ENCODE peak calls at places on chromosome 18, in ten cellular contexts. R is psoas muscle, I is cardiac muscle cell, M is tibial nerve, O is GM23338, C is sigmoid colon, U is kidney, F is heart left ventricle, G is adrenal gland, A is fibroblast of lung. E is an unnamed sample.
A peak's percentile ranks its signal among the peaks of the same experiment; 100 is the strongest.

GRCh38 chr18:5982332-5982731 is 87.0 kb upstream of the TMEM200C start:
- DNase-seq in C (no peak), F (no peak), R (no peak), M (no peak), A (no peak), U (no peak), G (no peak), I (no peak), O (no peak), E (no peak)

GRCh38 chr18:44409071-44409470 is 271.6 kb upstream of the SETBP1 start:
- DNase-seq in R (no peak), I (no peak), U (no peak), G (no peak), A (no peak), F (no peak), M (no peak), C (no peak), O (no peak), E (no peak)

GRCh38 chr18:79955302-79956075 is 4.0 kb upstream of the SLC66A2 start:
- DNase-seq in G (no peak), M (no peak), C (peak; percentile 53), O (no peak), U (no peak), A (no peak), I (no peak), R (no peak), F (no peak), E (no peak)

GRCh38 chr18:12376034-12376717 is 851 bp downstream of the AFG3L2 start:
- DNase-seq in A (peak; percentile 18), M (no peak), O (peak; percentile 34), R (no peak), C (peak; percentile 69), G (peak; percentile 69), F (peak; percentile 48), I (peak; percentile 20), U (peak; percentile 76), E (peak; percentile 44)

GRCh38 chr18:9513971-9514512 is 38.7 kb downstream of the RALBP1 start:
- DNase-seq in G (no peak), R (no peak), F (no peak), M (no peak), O (no peak), A (peak; percentile 39), I (peak; percentile 51), U (no peak), C (no peak), E (no peak)

GRCh38 chr18:11752116-11752911 is 63.2 kb downstream of the GNAL start:
- DNase-seq in G (no peak), O (peak; percentile 75), F (no peak), A (peak; percentile 21), I (peak; percentile 36), R (no peak), C (no peak), M (no peak), U (no peak), E (no peak)

GRCh38 chr18:58235001-58235436 is 191.0 kb downstream of the NEDD4L start:
- DNase-seq in A (no peak), F (no peak), U (no peak), I (no peak), G (no peak), R (no peak), C (no peak), O (no peak), M (no peak), E (no peak)

GRCh38 chr18:47036298-47036874 is 965 bp upstream of the ELOA2 start:
- DNase-seq in R (no peak), I (peak; percentile 27), C (no peak), O (peak; percentile 72), U (no peak), G (peak; percentile 40), M (no peak), A (peak; percentile 42), F (no peak), E (no peak)

GRCh38 chr18:75111673-75112485 is 97.1 kb downstream of the PTGR3 start:
- DNase-seq in A (peak; percentile 13), F (no peak), O (no peak), G (no peak), R (no peak), C (no peak), U (no peak), I (no peak), M (no peak), E (no peak)

GRCh38 chr18:70227438-70227837 is 22.0 kb upstream of the RTTN start:
- DNase-seq in A (no peak), M (no peak), R (no peak), O (no peak), I (no peak), G (no peak), F (no peak), C (no peak), U (no peak), E (no peak)

GRCh38 chr18:49459404-49460171 is 857 bp downstream of the DYM start:
- DNase-seq in O (peak; percentile 50), F (no peak), C (no peak), A (no peak), M (no peak), G (peak; percentile 54), U (no peak), I (peak; percentile 29), R (no peak), E (peak; percentile 35)

GRCh38 chr18:49460958-49461601 is 635 bp upstream of the DYM start:
- DNase-seq in R (no peak), M (no peak), C (no peak), G (no peak), U (no peak), A (no peak), I (peak; percentile 74), F (no peak), O (peak; percentile 24), E (no peak)

GRCh38 chr18:49457616-49458015 is 2.8 kb downstream of the DYM start:
- DNase-seq in R (no peak), I (no peak), M (no peak), O (no peak), A (no peak), G (no peak), C (no peak), F (no peak), U (no peak), E (no peak)

GRCh38 chr18:49464718-49465598 is 4.5 kb upstream of the DYM start:
- DNase-seq in I (peak; percentile 38), F (no peak), A (peak; percentile 43), C (no peak), G (no peak), M (no peak), U (no peak), O (peak; percentile 89), R (no peak), E (no peak)

GRCh38 chr18:49461602-49461977 is 1.1 kb upstream of the DYM start:
- DNase-seq in M (no peak), U (no peak), F (no peak), A (no peak), G (no peak), I (no peak), C (no peak), R (no peak), O (no peak), E (no peak)
- H3K4me1 ChIP-seq in M (peaks cover 34% of the 10 kb centered on the region), U (peaks cover 10% of the 10 kb centered on the region), F (peaks cover 17% of the 10 kb centered on the region), A (peaks cover 7% of the 10 kb centered on the region), G (peaks cover 17% of the 10 kb centered on the region), I (no peaks in the 10 kb centered on the region), C (no peaks in the 10 kb centered on the region), R (peaks cover 10% of the 10 kb centered on the region), O (peaks cover 13% of the 10 kb centered on the region), E (peaks cover 26% of the 10 kb centered on the region)

GRCh38 chr18:27615345-27615844 is 430.3 kb upstream of the CHST9 start:
- DNase-seq in U (no peak), A (no peak), M (no peak), C (no peak), F (no peak), I (no peak), O (no peak), G (no peak), R (no peak), E (no peak)
- TF ChIP-seq CTCF in U (no peak), A (no peak), M (no peak), C (no peak), F (no peak), I (no peak), O (no peak), G (no peak), R (no peak), E (no peak)

DNA sequence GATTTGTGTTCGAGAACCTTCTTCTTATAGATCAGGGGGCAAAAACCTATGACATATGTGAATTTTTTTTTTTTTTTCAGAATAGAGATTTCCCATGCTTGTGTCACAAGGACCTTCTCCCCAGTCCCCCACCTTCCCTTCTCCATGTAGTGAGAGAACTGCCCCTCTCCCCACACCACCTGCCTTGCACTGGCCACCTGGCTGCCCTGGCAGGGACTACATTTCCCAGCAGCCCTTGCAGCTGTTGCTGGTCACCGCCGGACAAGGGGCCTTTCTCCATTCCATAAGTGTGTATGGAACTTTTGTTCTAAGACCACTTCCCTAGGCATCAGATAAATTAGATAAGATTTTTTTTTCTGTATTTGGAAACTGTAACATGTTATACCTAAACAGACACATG is 22.2 kb downstream of the MBP start:
- DNase-seq in M (no peak), O (peak; percentile 25), G (no peak), U (peak; percentile 34), C (no peak), I (no peak), A (no peak), F (no peak), R (peak; percentile 38), E (no peak)
- H3K4me1 ChIP-seq in M (peaks cover 58% of the 10 kb centered on the region), O (peaks cover 12% of the 10 kb centered on the region), G (peaks cover 54% of the 10 kb centered on the region), U (peaks cover 29% of the 10 kb centered on the region), C (no peaks in the 10 kb centered on the region), I (peaks cover 14% of the 10 kb centered on the region), A (peaks cover 18% of the 10 kb centered on the region), F (peaks cover 69% of the 10 kb centered on the region), R (peaks cover 74% of the 10 kb centered on the region), E (peaks cover 42% of the 10 kb centered on the region)

GRCh38 chr18:62564044-62564443 is 41.2 kb downstream of the ZCCHC2 start:
- DNase-seq in C (no peak), U (no peak), I (no peak), G (no peak), R (no peak), M (no peak), A (no peak), F (no peak), O (no peak), E (no peak)

GRCh38 chr18:62571037-62571436 is 48.2 kb downstream of the ZCCHC2 start:
- DNase-seq in A (no peak), O (no peak), G (no peak), U (no peak), R (no peak), F (no peak), C (no peak), M (no peak), I (no peak), E (no peak)

GRCh38 chr18:62569081-62569480 is 46.3 kb downstream of the ZCCHC2 start:
- DNase-seq in O (no peak), R (no peak), F (no peak), G (no peak), C (no peak), A (no peak), I (no peak), M (no peak), U (no peak), E (no peak)

GRCh38 chr18:62566818-62567217 is 44.0 kb downstream of the ZCCHC2 start:
- DNase-seq in F (no peak), M (no peak), I (no peak), U (no peak), C (no peak), R (no peak), O (no peak), A (no peak), G (no peak), E (no peak)

DNA sequence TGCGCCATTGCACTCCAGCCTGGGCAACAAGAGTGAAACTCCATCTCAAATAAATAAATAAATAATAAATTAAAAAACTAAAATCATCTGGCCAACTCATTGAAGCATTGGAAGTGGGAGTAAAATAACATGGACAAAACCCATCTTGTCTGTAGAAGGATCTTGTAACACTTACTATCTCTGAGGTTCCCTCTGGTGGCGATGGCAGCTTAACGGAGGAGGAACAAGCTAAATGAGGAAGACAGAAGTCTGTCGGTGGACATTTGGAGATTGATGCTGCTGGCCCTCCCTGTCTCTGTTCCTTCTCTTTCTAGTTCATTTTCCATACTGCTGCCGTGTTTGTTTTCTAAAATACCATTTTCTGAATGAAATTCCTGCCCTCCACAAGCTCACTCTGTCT is 43.4 kb downstream of the ZCCHC2 start:
- DNase-seq in G (peak; percentile 51), C (no peak), O (peak; percentile 78), F (peak; percentile 40), A (peak; percentile 29), I (peak; percentile 34), M (peak; percentile 29), R (peak; percentile 69), U (no peak), E (no peak)
- TF ChIP-seq CTCF in G (peak; percentile 42), C (peak; percentile 8), O (peak; percentile 48), F (peak; percentile 29), A (no peak), I (no peak), M (no peak), R (peak; percentile 45), U (peak; percentile 30), E (no peak)

E was measured in heart right ventricle.